ENCODE peak calls at places on chromosomes 3 and 15, in five cellular contexts. J, A, Z, X and E are unnamed samples.
A peak's percentile ranks its signal among the peaks of the same experiment; 100 is the strongest.

GRCh38 chr15:67097893-67098740 is 32.7 kb downstream of the SMAD3 start:
- DNase-seq in X (peak; percentile 89), Z (peak; percentile 50), A (peak; percentile 91), J (no peak), E (no peak)

GRCh38 chr3:189403194-189403593 is 228.0 kb upstream of the TP63 start:
- DNase-seq in A (no peak), Z (no peak), J (no peak), X (no peak), E (no peak)

GRCh38 chr3:458614-459375 is 262.2 kb downstream of the CHL1 start:
- DNase-seq in J (no peak), Z (no peak), X (no peak), A (no peak), E (no peak)

GRCh38 chr3:191391873-191392808 is 61.8 kb upstream of the UTS2B start:
- DNase-seq in Z (no peak), A (no peak), X (peak; percentile 78), J (no peak), E (no peak)

GRCh38 chr3:141928626-141929270 is 52.3 kb downstream of the ATP1B3 start:
- DNase-seq in J (no peak), A (no peak), Z (no peak), X (no peak), E (no peak)

GRCh38 chr15:72237286-72238224 is 6.6 kb upstream of the PKM start:
- DNase-seq in A (peak; percentile 95), Z (peak; percentile 52), J (no peak), X (peak; percentile 99), E (peak; percentile 83)

GRCh38 chr3:191958980-191959671 is 498.2 kb downstream of the PYDC2 start:
- DNase-seq in A (no peak), J (no peak), Z (no peak), X (no peak), E (no peak)

GRCh38 chr3:112635674-112636073 is 5.3 kb downstream of the CCDC80 start:
- DNase-seq in J (no peak), A (peak; percentile 66), Z (no peak), X (peak; percentile 92), E (no peak)

GRCh38 chr15:79168922-79169322 is 78.3 kb upstream of the RASGRF1 start:
- DNase-seq in A (no peak), Z (no peak), J (no peak), X (peak; percentile 31), E (peak; percentile 35)

GRCh38 chr3:193347507-193348501 is 30.7 kb downstream of the ATP13A5 start:
- DNase-seq in Z (no peak), J (no peak), X (no peak), A (no peak), E (no peak)

GRCh38 chr15:69607101-69607500 is 154.5 kb downstream of the RPLP1 start:
- DNase-seq in A (no peak), X (peak; percentile 37), J (no peak), Z (no peak), E (no peak)

GRCh38 chr15:47987908-47988532 is 132.8 kb upstream of the SLC24A5 start:
- DNase-seq in J (no peak), X (peak; percentile 87), Z (peak; percentile 71), A (peak; percentile 26), E (peak; percentile 30)

GRCh38 chr3:193837347-193837827 is 244.4 kb downstream of the OPA1 start:
- DNase-seq in A (no peak), J (no peak), Z (no peak), X (no peak), E (no peak)

GRCh38 chr3:120823156-120823555 is 80.6 kb downstream of the GTF2E1 start:
- DNase-seq in X (no peak), J (no peak), A (no peak), Z (no peak), E (no peak)

GRCh38 chr3:159839561-159840379 is 148.9 kb upstream of the IL12A start:
- DNase-seq in A (no peak), X (no peak), J (peak; percentile 66), Z (no peak), E (no peak)
- H3K4me3 ChIP-seq in A (peak within 1 kb of the TSS; percentile 53), X (peak within 1 kb of the TSS; percentile 51), J (peak within 1 kb of the TSS; percentile 12), Z (no peak within 1 kb of the TSS), E (peak within 1 kb of the TSS; percentile 34)

GRCh38 chr15:45728641-45729040 is 93.8 kb downstream of the SQOR start:
- DNase-seq in A (no peak), Z (no peak), J (no peak), X (no peak), E (no peak)

GRCh38 chr15:45734244-45734643 is 99.4 kb downstream of the SQOR start:
- DNase-seq in A (no peak), J (no peak), X (no peak), Z (peak; percentile 24), E (no peak)

GRCh38 chr15:45732544-45733130 is 97.8 kb downstream of the SQOR start:
- DNase-seq in J (no peak), Z (no peak), X (no peak), A (no peak), E (no peak)

GRCh38 chr15:45731331-45731730 is 96.5 kb downstream of the SQOR start:
- DNase-seq in Z (no peak), X (no peak), J (no peak), A (no peak), E (no peak)

GRCh38 chr15:45729146-45729545 is 94.3 kb downstream of the SQOR start:
- DNase-seq in A (no peak), X (peak; percentile 3), Z (no peak), J (no peak), E (no peak)
- H3K4me3 ChIP-seq in A (no peak overlapping the region), X (no peak overlapping the region), Z (no peak overlapping the region), J (no peak overlapping the region), E (no peak overlapping the region)

DNA sequence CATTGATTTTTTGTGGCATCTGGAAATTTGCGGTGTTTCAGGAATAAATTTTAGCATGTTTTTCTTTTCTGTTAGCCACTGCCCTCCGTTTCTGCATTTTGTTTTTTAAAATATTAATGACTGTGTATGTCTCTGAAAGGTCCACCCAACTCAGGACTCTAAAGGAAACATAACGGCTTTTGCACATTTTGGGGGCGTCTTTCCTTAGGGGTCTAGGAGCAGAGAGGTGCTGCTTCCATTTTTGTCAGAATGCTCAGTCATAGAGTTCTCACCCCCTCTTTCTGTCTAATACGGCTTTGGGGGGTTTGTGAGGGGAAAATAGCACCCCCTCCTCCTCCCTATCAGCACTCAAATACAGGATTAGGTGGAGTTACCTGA is 219.4 kb downstream of the MEIS2 start:
- DNase-seq in J (no peak), Z (no peak), X (no peak), A (no peak), E (no peak)
- H3K4me3 ChIP-seq in J (no peak overlapping the region), Z (no peak overlapping the region), X (no peak overlapping the region), A (no peak overlapping the region), E (no peak overlapping the region)

GRCh38 chr15:31975446-31976229 is 54.7 kb upstream of the CHRNA7 start:
- DNase-seq in Z (no peak), A (no peak), J (no peak), X (peak; percentile 2), E (no peak)
- H3K4me3 ChIP-seq in Z (no peak overlapping the region), A (peak overlapping the region; percentile 20), J (no peak overlapping the region), X (no peak overlapping the region), E (no peak overlapping the region)